ENCODE peak calls at places on chromosomes 13 and 19, in seven cellular contexts. E is type B pancreatic cell, Y is fibroblast of villous mesenchyme, I is AG04450, Q is Calu3, N is A673, P is pancreas. L is an unnamed sample.

GRCh38 chr13:24008679-24009078 is 111.4 kb upstream of the C1QTNF9B start:
- DNase-seq in E (no peak), P (no peak), Y (no peak), I (no peak), Q (no peak), N (no peak), L (no peak)

GRCh38 chr19:54335164-54335563 is 3.8 kb downstream of the LILRA4 start:
- DNase-seq in Q (no peak), N (no peak), P (no peak), I (no peak), E (no peak), Y (no peak), L (no peak)

GRCh38 chr13:65964672-65965071 is 1265.5 kb downstream of the PCDH9 start:
- DNase-seq in I (no peak), Q (no peak), Y (no peak), N (no peak), E (no peak), P (no peak), L (no peak)

GRCh38 chr19:48963371-48964204 is 1.5 kb upstream of the FTL start:
- DNase-seq in P (peak), N (peak), Q (peak), Y (peak), I (no peak), E (peak), L (peak)

GRCh38 chr13:30881931-30882899 is 23.9 kb upstream of the MEDAG start:
- DNase-seq in E (no peak), N (peak), Q (no peak), Y (no peak), P (no peak), I (no peak), L (no peak)

GRCh38 chr19:50658438-50659317 is 9.4 kb downstream of the C19orf81 start:
- DNase-seq in I (no peak), E (peak), Y (peak), Q (no peak), N (peak), P (peak), L (peak)

GRCh38 chr19:46546194-46546896 is 50.7 kb upstream of the PNMA8B start:
- DNase-seq in Q (peak), N (peak), I (no peak), P (peak), E (peak), Y (peak), L (no peak)

GRCh38 chr13:66972659-66973058 is 257.5 kb downstream of the PCDH9 start:
- DNase-seq in E (no peak), Q (no peak), I (no peak), N (no peak), P (no peak), Y (no peak), L (no peak)

GRCh38 chr13:50244913-50245574 is 229.8 kb downstream of the KCNRG start:
- DNase-seq in I (peak), Q (peak), N (no peak), E (no peak), Y (peak), P (no peak), L (no peak)

GRCh38 chr13:95660981-95661581 is 15.9 kb upstream of the DNAJC3 start:
- DNase-seq in Y (peak), P (no peak), I (no peak), E (no peak), Q (peak), N (peak), L (no peak)

GRCh38 chr19:18292810-18293641 is 11.6 kb upstream of the JUND start:
- DNase-seq in N (peak), Y (peak), E (peak), Q (peak), I (no peak), P (peak), L (peak)

DNA sequence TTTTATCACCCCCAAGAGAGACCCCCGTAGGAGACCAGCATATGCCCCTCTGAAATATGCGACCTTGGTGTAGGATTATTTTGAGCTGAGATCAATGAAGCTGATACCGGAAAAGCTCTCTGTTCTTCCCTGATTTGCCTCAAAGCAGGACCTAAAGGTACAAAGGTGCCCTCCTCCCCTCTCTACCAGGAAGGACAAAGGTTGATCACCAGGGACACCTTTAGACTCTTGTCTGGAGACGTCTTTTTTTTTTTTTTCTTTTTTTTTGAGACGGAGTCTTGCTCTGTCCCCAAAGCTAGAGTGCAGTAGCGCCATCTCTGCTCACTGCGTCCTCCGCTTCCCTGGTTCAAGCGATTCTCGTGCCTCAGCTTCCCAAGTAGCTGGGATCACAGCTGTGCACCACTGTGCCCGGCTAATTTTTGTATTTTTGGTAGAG is 792 bp upstream of the PEX11G start:
- DNase-seq in Q (no peak), N (no peak), I (no peak), P (no peak), E (no peak), Y (no peak), L (no peak)
- TF ChIP-seq CTCF in Q (no peak), N (no peak), I (no peak), P (no peak), E (no peak), Y (no peak), L (no peak)

DNA sequence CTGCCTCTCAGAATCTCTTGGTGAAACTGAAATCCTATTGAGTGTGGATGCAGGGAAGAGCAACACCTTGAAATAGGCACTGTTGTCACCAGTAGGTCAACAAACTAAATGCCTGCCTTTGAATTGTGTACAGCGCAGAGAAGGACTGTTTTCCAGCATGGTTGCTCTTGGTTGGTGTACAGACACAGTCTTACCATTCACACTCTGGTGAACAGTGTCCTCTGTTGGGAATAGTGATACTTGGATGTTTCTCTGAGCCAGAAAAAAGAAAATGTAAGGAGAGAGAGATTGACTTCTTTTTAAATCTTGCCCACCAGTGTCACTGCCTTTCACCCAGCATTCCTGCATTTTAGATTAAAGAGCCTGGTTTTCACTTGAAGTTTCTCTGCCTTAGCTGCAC is 179.7 kb downstream of the STK24 start:
- DNase-seq in Y (peak), I (no peak), N (peak), Q (no peak), P (no peak), E (no peak), L (no peak)
- TF ChIP-seq CTCF in Y (peak), I (peak), N (peak), Q (no peak), P (no peak), E (no peak), L (no peak)

DNA sequence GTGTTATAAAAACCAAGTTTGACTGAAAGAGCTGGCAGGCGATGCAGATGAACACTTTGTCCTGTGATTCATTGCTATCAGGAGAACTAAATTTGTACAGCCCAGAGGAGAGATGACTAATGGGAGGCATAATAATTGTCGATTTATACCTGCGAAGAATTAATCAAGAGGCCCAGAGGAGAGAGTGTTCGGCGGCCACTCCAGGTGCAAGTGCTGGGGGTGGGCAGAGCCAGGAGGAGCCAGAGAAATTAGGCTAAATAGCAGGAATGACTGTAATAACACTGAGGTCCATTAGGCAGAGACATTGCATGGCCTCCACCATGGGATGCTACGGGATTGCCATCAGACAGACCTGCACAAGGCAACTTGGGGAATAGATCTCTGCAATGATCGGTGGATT is 107.7 kb upstream of the UQCRFS1 start:
- DNase-seq in I (no peak), P (no peak), Q (no peak), Y (no peak), E (no peak), N (no peak), L (no peak)
- TF ChIP-seq CTCF in I (no peak), P (no peak), Q (no peak), Y (no peak), E (no peak), N (no peak), L (no peak)

GRCh38 chr19:4495471-4495870 is 22.8 kb downstream of the PLIN4 start:
- DNase-seq in I (no peak), N (no peak), Y (no peak), P (peak), Q (peak), E (no peak), L (no peak)
- TF ChIP-seq CTCF in I (no peak), N (no peak), Y (no peak), P (no peak), Q (no peak), E (no peak), L (no peak)

GRCh38 chr13:110559429-110559943 is 2.0 kb downstream of the RAB20 start:
- DNase-seq in P (peak), I (no peak), Q (no peak), E (no peak), N (no peak), Y (peak), L (no peak)
- TF ChIP-seq CTCF in P (no peak), I (no peak), Q (no peak), E (no peak), N (no peak), Y (no peak), L (no peak)

GRCh38 chr19:15223649-15224371 is 8.4 kb downstream of the EPHX3 start:
- DNase-seq in E (no peak), Y (no peak), P (no peak), Q (no peak), I (no peak), N (peak), L (no peak)

GRCh38 chr19:15225797-15226196 is 6.5 kb downstream of the EPHX3 start:
- DNase-seq in E (no peak), P (no peak), Y (no peak), I (no peak), N (no peak), Q (no peak), L (no peak)

GRCh38 chr19:15222738-15223648 is 9.3 kb downstream of the EPHX3 start:
- DNase-seq in Q (peak), P (peak), E (peak), Y (peak), N (peak), I (peak), L (peak)

GRCh38 chr19:15231256-15231655 is 992 bp downstream of the EPHX3 start:
- DNase-seq in E (no peak), Q (no peak), P (no peak), N (no peak), I (no peak), Y (no peak), L (no peak)

DNA sequence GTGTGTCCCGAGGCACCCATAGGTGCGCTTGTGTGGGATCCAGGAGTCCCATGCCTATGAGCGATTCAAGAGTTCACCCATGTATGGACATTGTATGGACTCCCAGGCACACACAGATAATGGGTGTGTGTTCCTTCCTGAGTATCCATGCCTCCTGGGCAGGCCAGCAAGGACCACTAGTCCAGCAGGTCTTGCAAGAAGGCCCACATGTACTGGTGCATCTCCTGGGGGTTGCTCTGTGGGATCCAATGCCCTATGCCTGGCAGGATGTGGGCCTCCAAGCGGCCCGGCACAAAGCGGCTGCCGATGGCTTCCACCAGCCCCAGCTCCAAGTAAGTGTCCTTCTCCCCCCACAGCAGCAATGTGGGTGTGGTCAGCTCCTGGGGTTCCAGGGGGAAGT is 5.0 kb downstream of the EPHX3 start:
- DNase-seq in P (no peak), E (no peak), Q (no peak), N (no peak), I (no peak), Y (no peak), L (no peak)
- TF ChIP-seq CTCF in P (no peak), E (no peak), Q (no peak), N (no peak), I (no peak), Y (no peak), L (no peak)

DNA sequence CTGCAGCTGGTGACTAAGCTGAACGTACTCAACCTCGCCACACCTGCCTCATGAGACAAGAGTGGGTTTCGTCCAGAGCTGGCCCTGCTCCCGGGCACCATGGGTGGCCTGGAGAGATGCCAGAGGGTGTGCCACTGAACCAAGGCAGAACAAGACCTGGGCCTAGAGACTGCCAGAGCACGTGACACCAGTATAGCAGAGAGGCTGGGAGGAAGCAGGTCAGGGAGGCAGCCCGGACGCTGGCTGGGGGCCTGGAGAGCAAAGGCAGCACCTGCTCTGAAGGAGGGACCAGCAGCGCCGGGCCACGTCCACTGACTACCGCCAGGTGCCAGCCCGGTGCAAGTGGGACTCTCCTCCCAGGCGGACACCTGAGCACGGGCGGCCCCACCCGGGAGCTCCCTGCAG is 7.3 kb upstream of the C13orf46 start:
- DNase-seq in N (peak), Y (no peak), P (peak), Q (peak), I (no peak), E (no peak), L (no peak)
- TF ChIP-seq CTCF in N (no peak), Y (no peak), P (no peak), Q (no peak), I (no peak), E (no peak), L (no peak)

GRCh38 chr19:8325454-8325853 is 4.2 kb downstream of the RPS28 start:
- DNase-seq in E (no peak), Q (no peak), I (no peak), N (no peak), P (peak), Y (no peak), L (no peak)

GRCh38 chr19:8323781-8324185 is 2.5 kb downstream of the RPS28 start:
- DNase-seq in P (peak), I (no peak), N (no peak), E (no peak), Q (no peak), Y (no peak), L (no peak)

GRCh38 chr19:8321760-8322637 is 703 bp downstream of the RPS28 start:
- DNase-seq in I (no peak), Q (no peak), E (no peak), N (no peak), P (no peak), Y (no peak), L (no peak)

GRCh38 chr19:8322638-8322997 is 1.3 kb downstream of the RPS28 start:
- DNase-seq in Q (no peak), N (no peak), P (no peak), I (no peak), Y (no peak), E (no peak), L (no peak)

GRCh38 chr19:8324186-8325050 is 3.1 kb downstream of the RPS28 start:
- DNase-seq in I (no peak), N (no peak), P (peak), Q (no peak), E (no peak), Y (no peak), L (no peak)
- TF ChIP-seq CTCF in I (no peak), N (no peak), P (no peak), Q (no peak), E (no peak), Y (no peak), L (no peak)

DNA sequence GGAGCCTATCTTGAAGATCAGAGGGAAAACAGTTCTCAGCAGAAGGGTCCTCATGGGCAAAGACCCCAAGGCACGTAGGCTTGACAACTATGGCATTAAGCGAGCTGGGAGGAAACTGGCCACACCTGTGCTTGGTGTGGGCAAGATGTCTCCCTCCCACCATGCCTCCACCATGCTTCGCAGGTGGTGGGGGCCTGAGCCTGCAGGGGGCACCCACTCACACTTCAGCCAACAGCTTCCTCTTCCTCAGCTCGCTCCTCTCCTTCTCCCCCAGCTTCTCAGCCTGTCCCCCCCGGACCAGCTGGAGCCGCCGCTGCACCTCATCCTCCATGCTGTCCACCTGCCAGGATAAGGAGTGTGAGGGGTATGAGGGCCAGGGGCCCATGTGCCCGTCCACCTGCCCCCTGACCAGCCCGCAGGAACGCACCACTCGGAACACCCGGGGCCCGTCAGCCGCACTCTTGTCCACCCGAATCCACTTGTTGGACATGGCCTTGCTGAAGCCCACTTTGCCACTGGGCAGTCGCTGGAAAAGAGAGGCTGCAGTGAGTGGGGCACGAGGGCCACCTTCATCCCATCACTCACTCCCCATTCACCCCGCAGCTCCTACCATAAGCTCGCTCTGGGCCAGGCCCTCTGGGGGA is 3.4 kb downstream of the FARSA start:
- DNase-seq in E (no peak), Y (no peak), Q (no peak), P (no peak), I (no peak), N (no peak), L (no peak)
- TF ChIP-seq CTCF in E (no peak), Y (no peak), Q (no peak), P (no peak), I (no peak), N (no peak), L (no peak)